ENCODE peak calls at places on chromosome 21, in ten cellular contexts. H is HuH-7.5; C is natural killer cell treated with Interleukin-12 subunit alpha and Interleukin-12 subunit beta and Interleukin-15 and Interleukin-18, amount 100 ng/mL, for 72 hours; M is heart left ventricle; K is neural progenitor cell; Z is activated CD4-positive, alpha-beta T cell treated with anti-CD3 and anti-CD28 coated beads for 36 hours; G is CD8-positive, alpha-beta memory T cell; A is non-pigmented ciliary epithelial cell; J is fibroblast of the aortic adventitia; V is mucosa of descending colon. D is an unnamed sample.

GRCh38 chr21:38915546-38915945 is 109.8 kb downstream of the ETS2 start:
- DNase-seq in C (no peak), J (no peak), M (no peak), V (no peak), K (no peak), Z (no peak), A (no peak), G (no peak), H (no peak), D (no peak)

GRCh38 chr21:38404134-38404533 is 94.1 kb downstream of the ERG start:
- DNase-seq in V (no peak), J (no peak), H (no peak), K (no peak), C (no peak), G (no peak), M (no peak), Z (no peak), A (no peak), D (no peak)

GRCh38 chr21:19475525-19475924 is 1071.9 kb upstream of the TMPRSS15 start:
- DNase-seq in A (no peak), K (no peak), H (no peak), Z (no peak), M (no peak), C (no peak), G (no peak), V (no peak), J (no peak), D (no peak)

GRCh38 chr21:44932366-44933181 is 7.3 kb upstream of the SLX9 start:
- DNase-seq in K (peak; percentile 66), H (peak; percentile 63), J (no peak), M (peak; percentile 86), V (peak; percentile 54), G (peak; percentile 63), A (no peak), C (peak; percentile 79), Z (peak; percentile 83), D (peak; percentile 77)

GRCh38 chr21:34520769-34521508 is 8.9 kb upstream of the KCNE1 start:
- DNase-seq in M (no peak), G (no peak), H (no peak), A (no peak), Z (no peak), V (no peak), K (no peak), J (no peak), C (no peak), D (no peak)

GRCh38 chr21:23471877-23472276 is 2135.4 kb downstream of the MRPL39 start:
- DNase-seq in H (no peak), M (no peak), K (no peak), C (no peak), G (no peak), J (no peak), V (no peak), Z (no peak), A (no peak), D (no peak)

GRCh38 chr21:34599534-34600101 is 15.3 kb downstream of the RCAN1 start:
- DNase-seq in K (no peak), J (no peak), M (no peak), G (no peak), V (no peak), A (no peak), Z (no peak), C (no peak), H (no peak), D (no peak)

GRCh38 chr21:14862794-14863720 is 201.7 kb downstream of the NRIP1 start:
- DNase-seq in H (no peak), J (peak; percentile 59), M (no peak), G (no peak), Z (peak; percentile 36), A (no peak), V (peak; percentile 64), C (no peak), K (peak; percentile 27), D (peak; percentile 46)

GRCh38 chr21:32181415-32181814 is 97.4 kb downstream of the MIS18A start:
- DNase-seq in Z (no peak), G (no peak), C (no peak), M (no peak), H (no peak), V (no peak), K (no peak), J (no peak), A (no peak), D (no peak)

GRCh38 chr21:31552826-31553225 is 106.7 kb upstream of the SOD1 start:
- DNase-seq in J (no peak), G (no peak), K (no peak), A (no peak), C (no peak), M (no peak), V (no peak), H (no peak), Z (no peak), D (no peak)

GRCh38 chr21:42219606-42220137 is 732 bp downstream of the ABCG1 start:
- DNase-seq in J (no peak), G (no peak), M (peak; percentile 74), H (peak; percentile 40), C (no peak), K (peak; percentile 57), V (no peak), A (no peak), Z (peak; percentile 65), D (no peak)

GRCh38 chr21:43954042-43954441 is 58.1 kb upstream of the TRAPPC10 start:
- DNase-seq in H (no peak), K (no peak), V (no peak), Z (no peak), G (no peak), M (no peak), A (no peak), J (no peak), C (no peak), D (no peak)

GRCh38 chr21:29095203-29095602 is 21.8 kb upstream of the CCT8 start:
- DNase-seq in Z (no peak), V (no peak), H (no peak), J (no peak), K (peak; percentile 26), G (no peak), M (no peak), A (no peak), C (no peak), D (no peak)

GRCh38 chr21:45270306-45270821 is 17.3 kb downstream of the POFUT2 start:
- DNase-seq in A (no peak), G (no peak), C (no peak), H (no peak), J (no peak), Z (peak; percentile 47), V (no peak), M (peak; percentile 36), K (no peak), D (peak; percentile 24)

GRCh38 chr21:27833298-27833697 is 866.4 kb upstream of the ADAMTS5 start:
- DNase-seq in V (no peak), Z (no peak), A (no peak), M (no peak), K (no peak), C (no peak), J (no peak), G (no peak), H (no peak), D (no peak)

GRCh38 chr21:33685613-33686197 is 43.4 kb downstream of the ITSN1 start:
- DNase-seq in J (peak; percentile 69), Z (no peak), H (no peak), M (no peak), K (no peak), A (no peak), C (no peak), G (no peak), V (no peak), D (no peak)

D was measured in activated CD8-positive, alpha-beta T cell treated with anti-CD3 and anti-CD28 coated beads for 36 hours.